ENCODE peak calls at places on chromosomes 7 and 10, in six cellular contexts. I is anterior cingulate cortex, H is left lobe of liver, N is putamen, M is RWPE1, Q is NCI-H1694. S is an unnamed sample.

GRCh38 chr10:132302421-132302820 is 5.3 kb downstream of the STK32C start:
- DNase-seq in I (no peak), H (no peak), N (no peak), M (no peak), Q (no peak), S (no peak)

GRCh38 chr10:110535958-110536891 is 31.3 kb upstream of the SMC3 start:
- DNase-seq in I (no peak), H (no peak), N (no peak), M (no peak), Q (no peak), S (no peak)

GRCh38 chr7:106418526-106418925 is 133.7 kb upstream of the NAMPT start:
- DNase-seq in I (no peak), H (no peak), N (no peak), M (no peak), Q (no peak), S (no peak)

GRCh38 chr10:31318382-31318853 is 598 bp upstream of the ZEB1 start:
- DNase-seq in I (no peak), H (peak; percentile 81), N (peak; percentile 47), M (peak; percentile 56), Q (no peak), S (no peak)

GRCh38 chr7:75621124-75621523 is 117.6 kb downstream of the HIP1 start:
- DNase-seq in I (no peak), H (no peak), N (no peak), M (no peak), Q (no peak), S (no peak)

GRCh38 chr10:13183625-13184024 is 22.3 kb downstream of the MCM10 start:
- DNase-seq in I (no peak), H (no peak), N (no peak), M (no peak), Q (no peak), S (no peak)

GRCh38 chr10:119933179-119933578 is 40.6 kb downstream of the SEC23IP start:
- DNase-seq in I (no peak), H (no peak), N (peak; percentile 2), M (no peak), Q (peak; percentile 29), S (peak; percentile 22)

GRCh38 chr7:27165655-27166474 is 528 bp upstream of the HOXA9 start:
- DNase-seq in I (no peak), H (no peak), N (no peak), M (no peak), Q (no peak), S (no peak)

GRCh38 chr10:133126431-133127290 is 33.4 kb upstream of the KNDC1 start:
- DNase-seq in I (no peak), H (no peak), N (no peak), M (no peak), Q (no peak), S (no peak)

S was measured in midbrain.